ENCODE peak calls at places on chromosome 7, in four cellular contexts. One of them, this sample, is unnamed.

GRCh38 chr7:2809903-2810628 is 34.0 kb downstream of the GNA12 start:
- DNase-seq in GM23248: peak; percentile 55
- DNase-seq in HCT116: no peak
- DNase-seq in A673: no peak
- DNase-seq in this sample: peak; percentile 25

GRCh38 chr7:130734525-130735272 is 692 bp upstream of the KLF14 start:
- DNase-seq in GM23248: no peak
- DNase-seq in HCT116: no peak
- DNase-seq in A673: peak; percentile 12
- DNase-seq in this sample: no peak

GRCh38 chr7:75943864-75944263 is 28.9 kb downstream of the POR start:
- DNase-seq in GM23248: peak; percentile 81
- DNase-seq in HCT116: peak; percentile 73
- DNase-seq in A673: no peak
- DNase-seq in this sample: peak; percentile 91

GRCh38 chr7:36079446-36080025 is 73.5 kb upstream of the EEPD1 start:
- DNase-seq in GM23248: peak; percentile 21
- DNase-seq in HCT116: no peak
- DNase-seq in A673: no peak
- DNase-seq in this sample: no peak

GRCh38 chr7:97503367-97504094 is 228.4 kb upstream of the TAC1 start:
- DNase-seq in GM23248: no peak
- DNase-seq in HCT116: no peak
- DNase-seq in A673: no peak
- DNase-seq in this sample: no peak

GRCh38 chr7:99290980-99291607 is 18.5 kb downstream of the MYH16 start:
- DNase-seq in GM23248: no peak
- DNase-seq in HCT116: no peak
- DNase-seq in A673: no peak
- DNase-seq in this sample: no peak

GRCh38 chr7:140591178-140591902 is 49.3 kb downstream of the DENND2A start:
- DNase-seq in GM23248: peak; percentile 35
- DNase-seq in HCT116: no peak
- DNase-seq in A673: no peak
- DNase-seq in this sample: peak; percentile 69

GRCh38 chr7:102934670-102935069 is 21.9 kb downstream of the LRRC17 start:
- DNase-seq in GM23248: no peak
- DNase-seq in HCT116: no peak
- DNase-seq in A673: no peak
- DNase-seq in this sample: no peak

GRCh38 chr7:65907501-65908198 is 34.8 kb downstream of the VKORC1L1 start:
- DNase-seq in GM23248: no peak
- DNase-seq in HCT116: no peak
- DNase-seq in A673: no peak
- DNase-seq in this sample: no peak

GRCh38 chr7:44123190-44124003 is at the start of gene POLD2:
- DNase-seq in GM23248: peak; percentile 99
- DNase-seq in HCT116: peak; percentile 88
- DNase-seq in A673: peak; percentile 99
- DNase-seq in this sample: peak; percentile 96

GRCh38 chr7:104231054-104232046 is 23.5 kb upstream of the ORC5 start:
- DNase-seq in GM23248: peak; percentile 80
- DNase-seq in HCT116: peak; percentile 36
- DNase-seq in A673: peak; percentile 63
- DNase-seq in this sample: peak; percentile 61

GRCh38 chr7:6032167-6032566 is 991 bp downstream of the ANKRD61 start:
- DNase-seq in GM23248: no peak
- DNase-seq in HCT116: no peak
- DNase-seq in A673: no peak
- DNase-seq in this sample: no peak

GRCh38 chr7:37333075-37333474 is 115.6 kb downstream of the ELMO1 start:
- DNase-seq in GM23248: no peak
- DNase-seq in HCT116: no peak
- DNase-seq in A673: no peak
- DNase-seq in this sample: no peak

GRCh38 chr7:98878365-98879197 is at the start of gene TRRAP:
- DNase-seq in GM23248: peak; percentile 87
- DNase-seq in HCT116: no peak
- DNase-seq in A673: peak; percentile 80
- DNase-seq in this sample: peak; percentile 63

GRCh38 chr7:149156898-149157297 is 9.6 kb downstream of the ZNF398 start:
- DNase-seq in GM23248: no peak
- DNase-seq in HCT116: no peak
- DNase-seq in A673: no peak
- DNase-seq in this sample: no peak

GRCh38 chr7:117020605-117021002 is 67.3 kb downstream of the ST7 start:
- DNase-seq in GM23248: no peak
- DNase-seq in HCT116: no peak
- DNase-seq in A673: no peak
- DNase-seq in this sample: no peak

GRCh38 chr7:87870471-87870870 is 5.7 kb downstream of the SLC25A40 start:
- DNase-seq in GM23248: no peak
- DNase-seq in HCT116: no peak
- DNase-seq in A673: no peak
- DNase-seq in this sample: no peak

GRCh38 chr7:26307226-26307625 is 15.6 kb downstream of the SNX10 start:
- DNase-seq in GM23248: peak; percentile 73
- DNase-seq in HCT116: no peak
- DNase-seq in A673: no peak
- DNase-seq in this sample: peak; percentile 61

GRCh38 chr7:152891160-152891621 is 131.6 kb downstream of the ACTR3B start:
- DNase-seq in GM23248: no peak
- DNase-seq in HCT116: no peak
- DNase-seq in A673: no peak
- DNase-seq in this sample: no peak

GRCh38 chr7:134865001-134865845 is 85.8 kb downstream of the CALD1 start:
- DNase-seq in GM23248: peak; percentile 52
- DNase-seq in HCT116: no peak
- DNase-seq in A673: peak; percentile 77
- DNase-seq in this sample: no peak

GRCh38 chr7:92949748-92950147 is 113.4 kb upstream of the CDK6 start:
- DNase-seq in GM23248: no peak
- DNase-seq in HCT116: no peak
- DNase-seq in A673: no peak
- DNase-seq in this sample: no peak

GRCh38 chr7:3065724-3066143 is 22.1 kb upstream of the CARD11 start:
- DNase-seq in GM23248: peak; percentile 7
- DNase-seq in HCT116: peak; percentile 59
- DNase-seq in A673: peak; percentile 67
- DNase-seq in this sample: peak; percentile 33

GRCh38 chr7:94100723-94101345 is 96.7 kb upstream of the BET1 start:
- DNase-seq in GM23248: no peak
- DNase-seq in HCT116: no peak
- DNase-seq in A673: no peak
- DNase-seq in this sample: no peak

GRCh38 chr7:155521007-155521742 is 25.2 kb downstream of the CNPY1 start:
- DNase-seq in GM23248: no peak
- DNase-seq in HCT116: no peak
- DNase-seq in A673: no peak
- DNase-seq in this sample: no peak

GRCh38 chr7:135100856-135101255 is 47.0 kb upstream of the TMEM140 start:
- DNase-seq in GM23248: peak; percentile 4
- DNase-seq in HCT116: no peak
- DNase-seq in A673: no peak
- DNase-seq in this sample: peak; percentile 49

GRCh38 chr7:159065151-159065550 is 79.5 kb downstream of the VIPR2 start:
- DNase-seq in GM23248: no peak
- DNase-seq in HCT116: no peak
- DNase-seq in A673: no peak
- DNase-seq in this sample: no peak

GRCh38 chr7:16702433-16702832 is 51.1 kb upstream of the TSPAN13 start:
- DNase-seq in GM23248: no peak
- DNase-seq in HCT116: no peak
- DNase-seq in A673: no peak
- DNase-seq in this sample: no peak

GRCh38 chr7:105876964-105877601 is 684 bp upstream of the ATXN7L1 start:
- DNase-seq in GM23248: peak; percentile 71
- DNase-seq in HCT116: peak; percentile 4
- DNase-seq in A673: peak; percentile 53
- DNase-seq in this sample: peak; percentile 77

GRCh38 chr7:143405671-143406352 is 2.8 kb downstream of the EPHA1 start:
- DNase-seq in GM23248: no peak
- DNase-seq in HCT116: no peak
- DNase-seq in A673: peak; percentile 44
- DNase-seq in this sample: no peak

GRCh38 chr7:31513790-31514189 is at the start of gene ITPRID1:
- DNase-seq in GM23248: no peak
- DNase-seq in HCT116: no peak
- DNase-seq in A673: no peak
- DNase-seq in this sample: no peak

GRCh38 chr7:11540271-11540761 is 291.7 kb downstream of the THSD7A start:
- DNase-seq in GM23248: peak; percentile 71
- DNase-seq in HCT116: peak; percentile 18
- DNase-seq in A673: peak; percentile 69
- DNase-seq in this sample: peak; percentile 52

GRCh38 chr7:95794917-95795515 is 22.7 kb downstream of the DYNC1I1 start:
- DNase-seq in GM23248: peak; percentile 53
- DNase-seq in HCT116: peak; percentile 43
- DNase-seq in A673: peak; percentile 48
- DNase-seq in this sample: peak; percentile 62

GRCh38 chr7:117323877-117324699 is 1.2 kb upstream of the WNT2 start:
- DNase-seq in GM23248: peak; percentile 58
- DNase-seq in HCT116: no peak
- DNase-seq in A673: peak; percentile 21
- DNase-seq in this sample: peak; percentile 4

GRCh38 chr7:45920543-45921380 is at the start of gene IGFBP3:
- DNase-seq in GM23248: peak; percentile 93
- DNase-seq in HCT116: no peak
- DNase-seq in A673: peak; percentile 35
- DNase-seq in this sample: peak; percentile 76

GRCh38 chr7:82740246-82740848 is 296.8 kb upstream of the CACNA2D1 start:
- DNase-seq in GM23248: peak; percentile 81
- DNase-seq in HCT116: peak; percentile 50
- DNase-seq in A673: peak; percentile 81
- DNase-seq in this sample: peak; percentile 73

GRCh38 chr7:151157645-151158329 is 9.7 kb downstream of the GBX1 start:
- DNase-seq in GM23248: peak; percentile 20
- DNase-seq in HCT116: no peak
- DNase-seq in A673: no peak
- DNase-seq in this sample: peak; percentile 82
- TF ChIP-seq EZH2 in GM23248: no peak
- TF ChIP-seq EZH2 in HCT116: no peak
- TF ChIP-seq EZH2 in A673: no peak
- TF ChIP-seq EZH2 in this sample: no peak

GRCh38 chr7:101154693-101155102 is 422 bp downstream of the AP1S1 start:
- DNase-seq in GM23248: no peak
- DNase-seq in HCT116: no peak
- DNase-seq in A673: no peak
- DNase-seq in this sample: no peak
- TF ChIP-seq EZH2 in GM23248: no peak
- TF ChIP-seq EZH2 in HCT116: no peak
- TF ChIP-seq EZH2 in A673: no peak
- TF ChIP-seq EZH2 in this sample: no peak

DNA sequence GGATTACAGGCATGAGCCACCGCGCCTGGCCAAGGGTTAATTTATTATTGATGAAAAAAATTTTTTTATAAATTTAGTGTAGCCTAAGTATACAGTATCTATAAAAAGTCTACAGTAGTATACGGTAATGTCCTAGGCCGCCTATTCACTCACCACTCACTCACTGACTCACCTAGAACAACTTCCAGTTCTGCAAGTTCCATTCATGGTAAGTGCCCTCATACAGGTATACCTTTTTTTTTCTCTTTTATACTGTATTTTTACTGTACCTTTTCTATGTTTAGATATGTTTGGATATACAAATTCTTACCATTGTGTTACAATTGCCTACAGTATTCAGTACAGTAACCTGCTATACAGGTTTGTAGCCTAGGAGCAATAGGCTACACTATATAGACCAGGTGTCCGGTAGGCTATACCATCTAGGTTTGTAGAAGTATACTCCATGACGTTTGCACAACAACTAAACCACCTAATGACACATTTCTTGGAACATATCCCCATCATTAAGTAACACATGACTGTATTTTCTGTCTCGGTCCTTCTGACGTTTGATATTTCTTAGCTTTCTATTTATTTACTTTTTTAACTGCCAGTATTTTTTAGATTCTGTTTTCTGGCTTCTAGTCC is 23.4 kb downstream of the IRF5 start:
- DNase-seq in GM23248: peak; percentile 28
- DNase-seq in HCT116: no peak
- DNase-seq in A673: no peak
- DNase-seq in this sample: peak; percentile 77
- TF ChIP-seq EZH2 in GM23248: no peak
- TF ChIP-seq EZH2 in HCT116: no peak
- TF ChIP-seq EZH2 in A673: no peak
- TF ChIP-seq EZH2 in this sample: no peak

DNA sequence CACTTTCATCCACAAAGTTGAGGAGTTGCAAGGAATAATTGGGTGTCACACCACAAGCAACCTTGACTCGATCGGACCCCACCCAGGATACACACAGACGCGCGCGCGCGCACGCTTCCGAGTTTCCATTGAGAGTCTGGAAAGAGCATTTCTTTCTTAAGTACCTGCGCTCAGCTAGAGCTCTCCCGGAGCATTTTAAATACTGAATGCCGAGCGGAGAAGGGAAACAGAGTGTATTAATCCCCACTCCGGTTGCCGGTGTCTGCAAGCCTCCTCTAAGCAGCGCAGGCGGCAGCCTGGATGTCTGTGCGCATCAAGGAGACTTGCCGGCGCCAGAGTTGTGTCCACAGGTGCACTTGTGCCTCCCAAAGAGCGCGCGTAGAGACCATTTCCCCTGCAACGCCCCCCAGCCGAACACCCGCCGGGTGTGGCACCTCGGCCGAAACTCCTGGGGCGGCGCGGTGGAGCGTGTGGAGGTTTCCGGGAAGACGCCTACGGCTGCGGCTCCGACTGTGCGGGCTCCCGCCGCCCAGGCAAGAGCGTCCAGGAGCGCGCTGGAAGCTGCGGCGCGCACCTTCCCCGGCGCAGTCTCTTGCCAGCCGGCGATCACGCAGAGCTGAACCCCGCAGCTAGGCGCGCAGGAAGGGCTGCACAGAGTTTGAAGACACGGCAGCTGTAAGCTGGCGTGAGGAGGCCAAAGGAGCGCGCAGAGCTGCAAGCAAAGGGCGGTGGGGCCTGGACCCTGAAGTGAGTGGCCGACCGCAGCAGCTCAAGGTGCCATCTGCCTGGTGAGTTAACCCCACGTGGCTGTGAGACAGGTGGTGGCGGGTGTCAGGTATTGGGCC is 1.1 kb upstream of the FEZF1 start:
- DNase-seq in GM23248: no peak
- DNase-seq in HCT116: peak; percentile 26
- DNase-seq in A673: peak; percentile 76
- DNase-seq in this sample: peak; percentile 17
- TF ChIP-seq EZH2 in GM23248: peak; percentile 54
- TF ChIP-seq EZH2 in HCT116: no peak
- TF ChIP-seq EZH2 in A673: no peak
- TF ChIP-seq EZH2 in this sample: no peak

GRCh38 chr7:24283559-24283899 is 461 bp upstream of the NPY start:
- DNase-seq in GM23248: no peak
- DNase-seq in HCT116: no peak
- DNase-seq in A673: no peak
- DNase-seq in this sample: no peak
- TF ChIP-seq EZH2 in GM23248: no peak
- TF ChIP-seq EZH2 in HCT116: no peak
- TF ChIP-seq EZH2 in A673: no peak
- TF ChIP-seq EZH2 in this sample: no peak

This sample was measured in PC-3.